ENCODE peak calls at places on chromosomes 13 and 19, in four cellular contexts. One of them, this sample, is unnamed.

GRCh38 chr13:97289514-97290298 is 67.6 kb downstream of the MBNL2 start:
- DNase-seq in bronchial epithelial cell: no peak
- DNase-seq in CD8-positive, alpha-beta T cell: no peak
- DNase-seq in heart left ventricle: no peak
- DNase-seq in this sample: no peak

GRCh38 chr19:5478925-5479588 is 23.8 kb downstream of the ZNRF4 start:
- DNase-seq in bronchial epithelial cell: no peak
- DNase-seq in CD8-positive, alpha-beta T cell: no peak
- DNase-seq in heart left ventricle: no peak
- DNase-seq in this sample: no peak

GRCh38 chr13:99617474-99618255 is 116.4 kb downstream of the TM9SF2 start:
- DNase-seq in bronchial epithelial cell: no peak
- DNase-seq in CD8-positive, alpha-beta T cell: no peak
- DNase-seq in heart left ventricle: no peak
- DNase-seq in this sample: no peak

GRCh38 chr13:90483906-90484305 is 863.6 kb upstream of the MIR17HG start:
- DNase-seq in bronchial epithelial cell: no peak
- DNase-seq in CD8-positive, alpha-beta T cell: no peak
- DNase-seq in heart left ventricle: no peak
- DNase-seq in this sample: no peak

GRCh38 chr19:47435196-47435595 is 15.9 kb upstream of the MEIS3 start:
- DNase-seq in bronchial epithelial cell: no peak
- DNase-seq in CD8-positive, alpha-beta T cell: no peak
- DNase-seq in heart left ventricle: no peak
- DNase-seq in this sample: no peak

GRCh38 chr13:48838193-48839000 is 137.3 kb upstream of the FNDC3A start:
- DNase-seq in bronchial epithelial cell: no peak
- DNase-seq in CD8-positive, alpha-beta T cell: no peak
- DNase-seq in heart left ventricle: no peak
- DNase-seq in this sample: no peak

GRCh38 chr13:26050568-26051230 is 1.1 kb downstream of the SHISA2 start:
- DNase-seq in bronchial epithelial cell: no peak
- DNase-seq in CD8-positive, alpha-beta T cell: peak; percentile 55
- DNase-seq in heart left ventricle: no peak
- DNase-seq in this sample: peak; percentile 23

GRCh38 chr13:40639226-40639681 is 27.2 kb downstream of the FOXO1 start:
- DNase-seq in bronchial epithelial cell: no peak
- DNase-seq in CD8-positive, alpha-beta T cell: no peak
- DNase-seq in heart left ventricle: peak; percentile 46
- DNase-seq in this sample: no peak

GRCh38 chr13:40878823-40879222 is 89.4 kb downstream of the SLC25A15 start:
- DNase-seq in bronchial epithelial cell: no peak
- DNase-seq in CD8-positive, alpha-beta T cell: no peak
- DNase-seq in heart left ventricle: no peak
- DNase-seq in this sample: no peak

GRCh38 chr13:91664036-91664435 is 265.6 kb downstream of the GPC5 start:
- DNase-seq in bronchial epithelial cell: peak; percentile 7
- DNase-seq in CD8-positive, alpha-beta T cell: no peak
- DNase-seq in heart left ventricle: no peak
- DNase-seq in this sample: no peak

GRCh38 chr13:83065136-83065535 is 817.1 kb downstream of the SLITRK1 start:
- DNase-seq in bronchial epithelial cell: no peak
- DNase-seq in CD8-positive, alpha-beta T cell: no peak
- DNase-seq in heart left ventricle: peak; percentile 26
- DNase-seq in this sample: no peak

GRCh38 chr19:16415806-16416205 is 56.0 kb downstream of the EPS15L1 start:
- DNase-seq in bronchial epithelial cell: no peak
- DNase-seq in CD8-positive, alpha-beta T cell: no peak
- DNase-seq in heart left ventricle: no peak
- DNase-seq in this sample: no peak

GRCh38 chr13:22506286-22506685 is 674.5 kb upstream of the SGCG start:
- DNase-seq in bronchial epithelial cell: no peak
- DNase-seq in CD8-positive, alpha-beta T cell: no peak
- DNase-seq in heart left ventricle: no peak
- DNase-seq in this sample: no peak

GRCh38 chr19:40272261-40272660 is 12.9 kb downstream of the AKT2 start:
- DNase-seq in bronchial epithelial cell: no peak
- DNase-seq in CD8-positive, alpha-beta T cell: no peak
- DNase-seq in heart left ventricle: no peak
- DNase-seq in this sample: no peak

GRCh38 chr13:76822691-76823267 is 63.4 kb downstream of the KCTD12 start:
- DNase-seq in bronchial epithelial cell: peak; percentile 43
- DNase-seq in CD8-positive, alpha-beta T cell: no peak
- DNase-seq in heart left ventricle: no peak
- DNase-seq in this sample: no peak

GRCh38 chr13:40401911-40402776 is 264.3 kb downstream of the FOXO1 start:
- DNase-seq in bronchial epithelial cell: peak; percentile 86
- DNase-seq in CD8-positive, alpha-beta T cell: no peak
- DNase-seq in heart left ventricle: peak; percentile 97
- DNase-seq in this sample: no peak

GRCh38 chr13:101425623-101426022 is 9.3 kb upstream of the NALCN start:
- DNase-seq in bronchial epithelial cell: no peak
- DNase-seq in CD8-positive, alpha-beta T cell: no peak
- DNase-seq in heart left ventricle: no peak
- DNase-seq in this sample: no peak

GRCh38 chr13:38473305-38473704 is 123.7 kb downstream of the UFM1 start:
- DNase-seq in bronchial epithelial cell: no peak
- DNase-seq in CD8-positive, alpha-beta T cell: no peak
- DNase-seq in heart left ventricle: no peak
- DNase-seq in this sample: no peak

GRCh38 chr19:2549701-2550191 is 73.8 kb downstream of the GADD45B start:
- DNase-seq in bronchial epithelial cell: no peak
- DNase-seq in CD8-positive, alpha-beta T cell: no peak
- DNase-seq in heart left ventricle: peak; percentile 85
- DNase-seq in this sample: no peak

GRCh38 chr19:6047741-6048231 is 62.5 kb downstream of the RFX2 start:
- DNase-seq in bronchial epithelial cell: peak; percentile 49
- DNase-seq in CD8-positive, alpha-beta T cell: no peak
- DNase-seq in heart left ventricle: no peak
- DNase-seq in this sample: no peak

GRCh38 chr13:80074811-80075210 is 266.1 kb downstream of the SPRY2 start:
- DNase-seq in bronchial epithelial cell: no peak
- DNase-seq in CD8-positive, alpha-beta T cell: no peak
- DNase-seq in heart left ventricle: no peak
- DNase-seq in this sample: no peak

GRCh38 chr19:43674630-43674982 is 4.6 kb upstream of the PLAUR start:
- DNase-seq in bronchial epithelial cell: peak; percentile 69
- DNase-seq in CD8-positive, alpha-beta T cell: no peak
- DNase-seq in heart left ventricle: no peak
- DNase-seq in this sample: no peak

GRCh38 chr19:51691122-51692064 is 1.7 kb upstream of the SPACA6 start:
- DNase-seq in bronchial epithelial cell: no peak
- DNase-seq in CD8-positive, alpha-beta T cell: no peak
- DNase-seq in heart left ventricle: no peak
- DNase-seq in this sample: no peak

DNA sequence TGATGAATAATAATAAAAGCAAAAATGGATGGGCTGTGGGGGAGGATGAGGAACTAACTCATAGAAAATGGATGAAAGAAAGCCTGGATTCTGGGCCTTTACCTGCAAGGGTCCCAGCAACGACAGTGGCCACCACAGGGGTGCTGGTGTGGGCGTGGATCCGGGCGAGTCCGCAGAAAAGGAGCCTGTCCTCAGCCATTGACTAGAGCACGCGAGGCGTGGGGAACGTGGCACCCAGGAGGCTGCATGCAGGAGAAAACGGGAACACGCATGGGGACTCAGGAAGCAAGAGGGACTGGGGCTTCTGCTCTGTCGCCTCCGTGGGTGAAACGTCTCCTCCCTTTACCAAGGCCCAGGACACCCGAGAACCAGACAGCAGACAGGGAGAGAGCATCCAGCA is 25.8 kb upstream of the DPRX start:
- DNase-seq in bronchial epithelial cell: no peak
- DNase-seq in CD8-positive, alpha-beta T cell: no peak
- DNase-seq in heart left ventricle: no peak
- DNase-seq in this sample: no peak
- TF ChIP-seq CTCF in bronchial epithelial cell: no peak
- TF ChIP-seq CTCF in CD8-positive, alpha-beta T cell: no peak
- TF ChIP-seq CTCF in heart left ventricle: no peak
- TF ChIP-seq CTCF in this sample: no peak

GRCh38 chr19:4360641-4361151 is 17.3 kb downstream of the MPND start:
- DNase-seq in bronchial epithelial cell: no peak
- DNase-seq in CD8-positive, alpha-beta T cell: no peak
- DNase-seq in heart left ventricle: no peak
- DNase-seq in this sample: no peak
- TF ChIP-seq CTCF in bronchial epithelial cell: no peak
- TF ChIP-seq CTCF in CD8-positive, alpha-beta T cell: no peak
- TF ChIP-seq CTCF in heart left ventricle: no peak
- TF ChIP-seq CTCF in this sample: no peak

DNA sequence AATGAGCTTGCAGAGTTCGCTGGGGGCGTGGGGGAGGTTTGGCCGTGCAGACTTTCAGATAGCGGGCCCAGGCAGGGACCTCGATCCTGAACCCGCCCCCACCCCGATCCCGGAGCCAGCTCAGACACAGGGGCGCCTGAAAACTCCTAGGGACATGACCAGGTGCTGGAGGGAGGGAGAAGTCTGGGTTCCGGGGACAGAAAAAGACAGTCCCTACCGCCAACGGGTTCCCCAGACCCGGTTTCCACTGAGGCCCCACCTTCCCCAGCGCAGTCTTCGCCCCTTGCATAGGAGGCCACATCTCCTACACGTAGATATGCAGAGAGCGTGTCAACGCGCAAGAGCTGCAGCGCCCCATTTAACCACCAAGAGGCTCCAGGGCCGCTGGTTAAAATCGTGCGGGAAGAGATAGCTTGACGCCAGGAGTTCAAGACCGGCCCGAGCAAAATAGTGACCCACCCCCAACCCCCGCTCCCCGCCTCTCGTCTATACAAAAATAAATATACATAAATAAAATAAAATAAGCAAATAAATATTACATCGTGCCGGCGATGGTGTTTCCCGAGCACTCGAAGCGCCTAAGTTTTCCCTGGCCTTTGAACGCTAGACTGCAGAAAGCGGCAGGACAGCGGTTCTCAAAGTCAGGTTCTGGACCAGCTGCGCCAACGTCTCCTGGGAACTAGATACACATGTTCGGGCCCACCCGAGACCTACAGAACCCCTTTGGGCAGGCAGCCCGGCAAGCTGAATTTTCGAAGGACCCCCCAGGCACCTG is 8.3 kb downstream of the CCDC8 start:
- DNase-seq in bronchial epithelial cell: no peak
- DNase-seq in CD8-positive, alpha-beta T cell: no peak
- DNase-seq in heart left ventricle: no peak
- DNase-seq in this sample: no peak
- TF ChIP-seq CTCF in bronchial epithelial cell: peak; percentile 17
- TF ChIP-seq CTCF in CD8-positive, alpha-beta T cell: no peak
- TF ChIP-seq CTCF in heart left ventricle: no peak
- TF ChIP-seq CTCF in this sample: peak; percentile 1

DNA sequence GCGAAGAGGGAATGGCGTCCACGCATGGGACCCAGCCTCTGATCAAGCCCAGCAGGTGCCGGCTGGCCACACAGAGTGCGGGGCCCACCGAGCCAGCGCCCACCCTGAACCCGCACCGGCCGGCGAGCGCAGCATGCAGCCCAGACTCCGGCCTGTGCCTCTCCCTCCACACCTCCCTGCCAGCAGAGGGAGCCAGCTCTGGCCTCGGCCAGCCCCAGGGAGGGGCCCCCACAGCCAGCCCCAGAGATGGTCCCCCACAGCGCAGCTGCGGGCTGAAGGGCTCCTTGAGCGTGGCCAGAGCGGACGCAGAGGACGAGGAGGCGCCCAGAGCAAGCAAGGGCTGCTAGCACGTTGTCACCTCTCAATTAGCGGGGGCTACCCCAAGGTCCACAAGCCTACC is 904.5 kb downstream of the SLITRK6 start:
- DNase-seq in bronchial epithelial cell: no peak
- DNase-seq in CD8-positive, alpha-beta T cell: no peak
- DNase-seq in heart left ventricle: no peak
- DNase-seq in this sample: no peak
- TF ChIP-seq CTCF in bronchial epithelial cell: no peak
- TF ChIP-seq CTCF in CD8-positive, alpha-beta T cell: no peak
- TF ChIP-seq CTCF in heart left ventricle: no peak
- TF ChIP-seq CTCF in this sample: no peak

GRCh38 chr19:36014029-36014924 is at the start of gene ALKBH6:
- DNase-seq in bronchial epithelial cell: peak; percentile 97
- DNase-seq in CD8-positive, alpha-beta T cell: peak; percentile 99
- DNase-seq in heart left ventricle: peak; percentile 100
- DNase-seq in this sample: peak; percentile 99
- TF ChIP-seq CTCF in bronchial epithelial cell: no peak
- TF ChIP-seq CTCF in CD8-positive, alpha-beta T cell: no peak
- TF ChIP-seq CTCF in heart left ventricle: no peak
- TF ChIP-seq CTCF in this sample: no peak

GRCh38 chr13:44266772-44267171 is 106.9 kb upstream of the SERP2 start:
- DNase-seq in bronchial epithelial cell: no peak
- DNase-seq in CD8-positive, alpha-beta T cell: no peak
- DNase-seq in heart left ventricle: no peak
- DNase-seq in this sample: no peak

GRCh38 chr13:44267966-44268365 is 105.7 kb upstream of the SERP2 start:
- DNase-seq in bronchial epithelial cell: peak; percentile 95
- DNase-seq in CD8-positive, alpha-beta T cell: no peak
- DNase-seq in heart left ventricle: no peak
- DNase-seq in this sample: no peak

GRCh38 chr13:44267203-44267602 is 106.4 kb upstream of the SERP2 start:
- DNase-seq in bronchial epithelial cell: no peak
- DNase-seq in CD8-positive, alpha-beta T cell: no peak
- DNase-seq in heart left ventricle: no peak
- DNase-seq in this sample: no peak

GRCh38 chr13:44263920-44264610 is 109.6 kb upstream of the SERP2 start:
- DNase-seq in bronchial epithelial cell: peak; percentile 40
- DNase-seq in CD8-positive, alpha-beta T cell: no peak
- DNase-seq in heart left ventricle: no peak
- DNase-seq in this sample: no peak

DNA sequence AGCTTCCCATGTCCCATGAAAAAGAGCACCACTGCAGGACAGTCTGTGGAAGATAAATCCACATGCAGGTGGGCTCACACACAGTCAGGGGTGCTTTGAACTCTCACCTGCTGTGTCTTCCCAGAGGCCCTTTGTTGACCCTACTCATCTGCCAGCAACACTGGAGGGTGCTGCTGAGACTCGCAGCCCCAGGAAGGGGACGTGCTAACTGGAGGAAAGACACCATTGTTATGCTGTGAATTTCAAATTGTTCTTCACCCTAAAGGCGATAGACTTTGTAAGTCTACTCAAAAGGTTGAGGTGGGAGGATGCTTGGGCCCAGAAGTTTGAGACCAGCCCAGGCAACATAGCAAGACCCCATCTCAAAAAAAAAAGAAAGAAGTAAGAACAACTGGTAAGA is 107.3 kb upstream of the SERP2 start:
- DNase-seq in bronchial epithelial cell: no peak
- DNase-seq in CD8-positive, alpha-beta T cell: no peak
- DNase-seq in heart left ventricle: no peak
- DNase-seq in this sample: no peak
- TF ChIP-seq CTCF in bronchial epithelial cell: no peak
- TF ChIP-seq CTCF in CD8-positive, alpha-beta T cell: no peak
- TF ChIP-seq CTCF in heart left ventricle: no peak
- TF ChIP-seq CTCF in this sample: no peak

DNA sequence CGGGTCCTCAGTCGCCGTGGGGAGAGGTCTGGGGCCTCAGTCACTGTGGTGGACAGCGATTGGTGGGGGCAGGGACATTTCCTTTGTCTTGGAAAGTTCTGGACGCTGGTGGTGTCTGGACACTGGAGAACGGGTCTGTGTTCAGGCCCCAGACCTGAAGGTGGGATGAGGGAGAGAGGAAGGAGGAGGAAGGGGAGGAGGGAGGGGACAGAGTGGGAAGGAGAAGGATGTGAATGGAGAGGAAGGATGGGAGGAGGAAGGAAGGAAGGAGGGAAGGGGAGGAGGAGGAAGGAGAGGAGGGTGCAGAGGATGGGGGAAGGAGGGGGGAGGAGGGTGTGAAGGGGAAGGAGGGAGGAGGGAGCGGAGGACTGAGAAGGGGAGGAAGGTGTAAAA is 3.8 kb upstream of the EFNA2 start:
- DNase-seq in bronchial epithelial cell: no peak
- DNase-seq in CD8-positive, alpha-beta T cell: no peak
- DNase-seq in heart left ventricle: no peak
- DNase-seq in this sample: no peak
- TF ChIP-seq CTCF in bronchial epithelial cell: no peak
- TF ChIP-seq CTCF in CD8-positive, alpha-beta T cell: no peak
- TF ChIP-seq CTCF in heart left ventricle: no peak
- TF ChIP-seq CTCF in this sample: no peak